ENCODE peak calls at places on chromosomes 13 and 19, in eight cellular contexts. O is Panc1; M is HepG2; N is brain microvascular endothelial cell; T is iPS DF 6.9; B is ascending aorta; S is left ventricle myocardium inferior; P is CD8-positive, alpha-beta T cell. Z is an unnamed sample.

GRCh38 chr19:28883241-28883693 is 329.7 kb downstream of the UQCRFS1 start:
- DNase-seq in M (no peak), O (no peak), P (no peak), N (no peak), S (peak), B (no peak), T (no peak), Z (peak)

GRCh38 chr19:38831142-38831605 is 420 bp downstream of the ECH1 start:
- DNase-seq in M (peak), O (no peak), N (peak), T (no peak), B (peak), S (peak), P (no peak), Z (no peak)

GRCh38 chr13:40456979-40457553 is 209.4 kb downstream of the FOXO1 start:
- DNase-seq in N (no peak), P (no peak), S (no peak), B (no peak), O (no peak), M (no peak), T (no peak), Z (no peak)

GRCh38 chr13:40660270-40660669 is 6.2 kb downstream of the FOXO1 start:
- DNase-seq in T (no peak), M (no peak), O (no peak), S (no peak), N (no peak), P (no peak), B (no peak), Z (no peak)

GRCh38 chr13:30607908-30608307 is 9.8 kb upstream of the USPL1 start:
- DNase-seq in P (peak), T (no peak), O (no peak), M (no peak), S (no peak), N (no peak), B (no peak), Z (no peak)

GRCh38 chr13:59318320-59318930 is 845.3 kb downstream of the DIAPH3 start:
- DNase-seq in P (peak), M (peak), S (peak), O (peak), N (peak), T (peak), B (no peak), Z (peak)

GRCh38 chr13:34207334-34207733 is 389.4 kb downstream of the RFC3 start:
- DNase-seq in M (no peak), S (peak), P (no peak), B (no peak), T (no peak), O (no peak), N (peak), Z (no peak)

GRCh38 chr19:15445807-15446376 is 3.9 kb downstream of the WIZ start:
- DNase-seq in S (peak), O (no peak), B (peak), N (no peak), M (no peak), P (no peak), T (no peak), Z (no peak)

GRCh38 chr13:28339419-28339818 is 155.5 kb downstream of the FLT1 start:
- DNase-seq in O (no peak), M (no peak), S (no peak), P (no peak), T (no peak), B (no peak), N (peak), Z (no peak)

GRCh38 chr13:21675095-21676007 is 4.5 kb downstream of the FGF9 start:
- DNase-seq in T (no peak), P (peak), N (no peak), B (no peak), O (no peak), M (no peak), S (peak), Z (no peak)

GRCh38 chr19:48746738-48747575 is at the start of gene IZUMO1:
- DNase-seq in B (peak), S (peak), M (no peak), O (peak), N (peak), P (peak), T (no peak), Z (peak)

GRCh38 chr19:47239610-47240296 is 8.8 kb upstream of the BBC3 start:
- DNase-seq in O (no peak), P (peak), M (no peak), S (peak), T (no peak), N (no peak), B (no peak), Z (no peak)

GRCh38 chr13:81929988-81930387 is 1589.1 kb upstream of the SPRY2 start:
- DNase-seq in M (peak), B (no peak), P (no peak), O (no peak), N (no peak), T (peak), S (no peak), Z (peak)

GRCh38 chr19:46413262-46414031 is at the start of gene CCDC8:
- DNase-seq in S (peak), P (no peak), T (peak), B (no peak), O (no peak), N (peak), M (no peak), Z (peak)

GRCh38 chr19:45939792-45940514 is 25.4 kb upstream of the NANOS2 start:
- DNase-seq in P (no peak), T (no peak), S (no peak), N (no peak), B (no peak), O (no peak), M (no peak), Z (no peak)

GRCh38 chr13:79932556-79932955 is 408.4 kb downstream of the SPRY2 start:
- DNase-seq in M (no peak), S (no peak), T (no peak), N (no peak), B (no peak), O (no peak), P (no peak), Z (no peak)

GRCh38 chr13:85528578-85529215 is 270.5 kb downstream of the SLITRK6 start:
- DNase-seq in M (no peak), O (no peak), N (peak), S (no peak), T (no peak), P (no peak), B (no peak), Z (no peak)

GRCh38 chr13:106562301-106562700 is 5.6 kb downstream of the ARGLU1 start:
- DNase-seq in N (no peak), P (no peak), B (no peak), S (no peak), M (no peak), T (no peak), O (no peak), Z (no peak)

GRCh38 chr13:30196025-30196424 is 111.3 kb downstream of the KATNAL1 start:
- DNase-seq in T (peak), N (peak), O (no peak), S (no peak), B (no peak), P (no peak), M (no peak), Z (peak)

GRCh38 chr19:42052241-42052863 is 17.7 kb downstream of the GRIK5 start:
- DNase-seq in O (no peak), M (no peak), P (no peak), B (no peak), T (no peak), N (no peak), S (no peak), Z (no peak)

GRCh38 chr13:78323040-78323439 is 280.3 kb downstream of the POU4F1 start:
- DNase-seq in P (no peak), T (no peak), N (no peak), B (no peak), M (no peak), O (no peak), S (no peak), Z (no peak)

GRCh38 chr13:51801631-51802099 is 2.3 kb downstream of the DHRS12 start:
- DNase-seq in T (no peak), B (no peak), N (no peak), S (peak), O (no peak), P (no peak), M (no peak), Z (peak)

GRCh38 chr13:21060063-21060826 is 1.1 kb downstream of the LATS2 start:
- DNase-seq in P (no peak), M (no peak), T (no peak), B (no peak), O (no peak), N (no peak), S (peak), Z (no peak)

GRCh38 chr13:90365130-90365529 is 982.4 kb upstream of the MIR17HG start:
- DNase-seq in O (no peak), P (no peak), S (no peak), B (no peak), M (no peak), N (no peak), T (no peak), Z (no peak)

GRCh38 chr19:58569191-58569942 is 3.8 kb downstream of the MZF1 start:
- DNase-seq in B (no peak), M (no peak), S (no peak), O (no peak), N (no peak), P (peak), T (no peak), Z (no peak)

GRCh38 chr13:35720690-35721554 is 244.4 kb upstream of the MAB21L1 start:
- DNase-seq in M (peak), O (peak), T (peak), P (no peak), N (peak), B (no peak), S (no peak), Z (peak)

GRCh38 chr19:15439078-15439799 is 10.5 kb downstream of the WIZ start:
- DNase-seq in B (no peak), S (no peak), O (no peak), M (no peak), P (no peak), T (no peak), N (no peak), Z (no peak)

GRCh38 chr19:46862974-46863632 is 2.3 kb downstream of the ARHGAP35 start:
- DNase-seq in S (no peak), N (no peak), B (no peak), P (no peak), O (no peak), T (no peak), M (no peak), Z (no peak)

GRCh38 chr13:100636004-100636403 is 38.6 kb downstream of the TMTC4 start:
- DNase-seq in B (no peak), T (no peak), N (no peak), O (no peak), S (no peak), P (no peak), M (no peak), Z (no peak)

GRCh38 chr19:38453596-38453995 is 20.1 kb downstream of the RYR1 start:
- DNase-seq in M (no peak), N (no peak), T (no peak), B (no peak), O (no peak), S (no peak), P (no peak), Z (no peak)

GRCh38 chr19:47066376-47067214 is 18.2 kb upstream of the TMEM160 start:
- DNase-seq in M (no peak), B (no peak), O (no peak), S (no peak), P (no peak), N (no peak), T (no peak), Z (no peak)

GRCh38 chr13:79711631-79712030 is 230.7 kb downstream of the NDFIP2 start:
- DNase-seq in B (no peak), O (no peak), M (no peak), T (no peak), N (no peak), P (no peak), S (no peak), Z (no peak)

GRCh38 chr13:100594731-100595130 is 6.1 kb upstream of the GGACT start:
- DNase-seq in P (no peak), B (no peak), T (no peak), N (no peak), S (no peak), M (peak), O (no peak), Z (peak)

GRCh38 chr19:18390075-18390909 is 4.3 kb downstream of the GDF15 start:
- DNase-seq in P (no peak), N (no peak), S (no peak), M (no peak), T (no peak), B (no peak), O (no peak), Z (no peak)

GRCh38 chr19:18391509-18392075 is 5.6 kb downstream of the GDF15 start:
- DNase-seq in P (no peak), T (no peak), M (no peak), O (no peak), S (no peak), N (no peak), B (no peak), Z (no peak)

GRCh38 chr19:18388328-18389094 is 2.6 kb downstream of the GDF15 start:
- DNase-seq in O (no peak), M (peak), T (no peak), S (peak), P (peak), N (no peak), B (no peak), Z (peak)

GRCh38 chr19:18389095-18389735 is 3.3 kb downstream of the GDF15 start:
- DNase-seq in N (no peak), B (no peak), M (no peak), S (no peak), T (no peak), P (no peak), O (no peak), Z (no peak)

DNA sequence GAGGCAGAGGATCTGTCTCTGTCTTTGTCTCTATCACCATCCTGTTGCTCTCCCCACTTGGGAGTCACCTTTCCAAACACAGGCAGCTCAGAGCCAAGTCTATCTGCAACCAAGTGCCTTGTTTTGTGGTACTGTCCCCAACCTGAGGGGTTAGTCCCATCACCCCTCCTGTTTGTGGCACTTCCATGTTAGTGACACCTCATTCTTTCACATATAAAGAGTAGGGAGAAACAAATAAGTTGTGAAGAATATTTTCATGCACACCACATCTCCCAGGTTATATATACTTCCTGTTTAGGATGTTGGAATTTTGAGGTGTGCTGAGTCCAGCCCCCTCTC is 3.7 kb downstream of the GDF15 start:
- DNase-seq in S (no peak), T (no peak), O (no peak), M (no peak), N (no peak), P (no peak), B (no peak), Z (no peak)
- H3K4me3 ChIP-seq in S (no peak), T (no peak), O (peak), M (no peak), N (no peak), P (no peak), B (no peak), Z (no peak)

DNA sequence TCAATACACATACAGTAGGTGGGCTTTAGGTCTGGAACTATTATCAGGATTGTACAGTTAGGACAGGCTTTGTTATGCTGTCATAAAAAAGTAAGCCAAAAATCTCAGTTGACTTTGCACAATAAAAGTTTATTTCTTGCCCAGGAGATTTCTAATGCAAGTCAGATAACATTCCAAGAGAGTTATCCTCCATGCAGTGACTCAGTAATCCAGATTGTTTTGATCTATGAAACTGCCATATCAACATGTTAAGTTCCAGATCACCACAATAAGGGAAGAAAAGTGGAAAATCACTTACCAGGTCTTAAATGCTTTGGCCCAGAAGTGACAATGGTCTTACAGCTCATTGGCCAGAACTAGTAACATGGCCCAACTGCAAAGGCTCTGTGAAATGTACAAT is 636.2 kb upstream of the KLF12 start:
- DNase-seq in S (no peak), T (no peak), O (no peak), M (no peak), B (no peak), N (peak), P (no peak), Z (no peak)
- H3K4me3 ChIP-seq in S (no peak), T (no peak), O (no peak), M (no peak), B (no peak), N (no peak), P (no peak), Z (no peak)

DNA sequence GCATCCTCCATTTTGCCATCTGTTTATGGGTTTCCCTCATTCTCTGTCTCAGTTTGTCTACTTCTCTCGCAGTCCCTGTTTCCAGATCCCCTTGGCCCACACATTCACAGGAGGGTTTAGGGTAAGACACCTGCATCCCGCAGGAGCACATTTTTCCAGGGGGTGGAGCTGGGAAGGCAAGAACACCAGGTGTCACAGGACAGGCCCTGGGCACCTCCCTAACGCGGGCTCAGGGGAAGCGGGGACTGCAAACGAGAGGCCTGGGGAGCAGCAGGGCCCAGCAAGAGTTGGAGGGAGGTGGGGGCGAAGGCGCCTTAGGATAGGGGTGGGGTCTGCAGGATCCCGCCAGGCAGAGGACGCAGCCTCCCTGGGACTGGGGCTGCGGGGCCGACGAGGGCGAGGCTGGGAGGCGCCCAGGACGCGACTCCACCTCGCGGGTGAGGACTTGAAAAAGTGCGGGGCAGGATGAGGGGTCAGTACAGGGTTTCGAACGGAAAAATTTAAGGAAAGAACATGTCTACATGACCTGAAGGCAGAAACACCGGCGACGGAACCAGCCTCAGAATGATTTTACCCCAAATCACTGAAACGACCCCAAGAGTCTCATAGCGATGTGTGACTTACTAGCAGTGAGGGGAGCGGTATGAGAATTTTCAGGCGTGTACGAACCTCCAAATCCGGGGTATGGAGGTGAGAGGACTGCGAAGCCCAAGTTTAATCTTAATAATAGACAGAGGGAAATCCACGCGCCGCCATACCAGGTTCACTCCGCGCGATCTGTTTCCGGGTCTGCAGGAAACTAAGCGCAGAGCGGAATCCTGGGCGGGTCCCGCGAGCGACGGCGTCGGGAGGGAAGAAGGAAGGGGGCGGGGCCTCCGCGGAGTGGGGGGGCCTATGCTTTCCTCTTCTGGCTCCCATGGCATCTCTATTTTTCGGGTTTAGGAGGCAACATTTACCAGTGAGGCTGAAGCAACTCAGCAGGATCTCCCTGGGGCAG is 7.1 kb upstream of the ERVV-2 start:
- DNase-seq in M (no peak), O (no peak), S (peak), B (no peak), T (no peak), P (no peak), N (peak), Z (peak)
- H3K4me3 ChIP-seq in M (no peak), O (no peak), S (peak), B (no peak), T (peak), P (no peak), N (peak), Z (peak)

DNA sequence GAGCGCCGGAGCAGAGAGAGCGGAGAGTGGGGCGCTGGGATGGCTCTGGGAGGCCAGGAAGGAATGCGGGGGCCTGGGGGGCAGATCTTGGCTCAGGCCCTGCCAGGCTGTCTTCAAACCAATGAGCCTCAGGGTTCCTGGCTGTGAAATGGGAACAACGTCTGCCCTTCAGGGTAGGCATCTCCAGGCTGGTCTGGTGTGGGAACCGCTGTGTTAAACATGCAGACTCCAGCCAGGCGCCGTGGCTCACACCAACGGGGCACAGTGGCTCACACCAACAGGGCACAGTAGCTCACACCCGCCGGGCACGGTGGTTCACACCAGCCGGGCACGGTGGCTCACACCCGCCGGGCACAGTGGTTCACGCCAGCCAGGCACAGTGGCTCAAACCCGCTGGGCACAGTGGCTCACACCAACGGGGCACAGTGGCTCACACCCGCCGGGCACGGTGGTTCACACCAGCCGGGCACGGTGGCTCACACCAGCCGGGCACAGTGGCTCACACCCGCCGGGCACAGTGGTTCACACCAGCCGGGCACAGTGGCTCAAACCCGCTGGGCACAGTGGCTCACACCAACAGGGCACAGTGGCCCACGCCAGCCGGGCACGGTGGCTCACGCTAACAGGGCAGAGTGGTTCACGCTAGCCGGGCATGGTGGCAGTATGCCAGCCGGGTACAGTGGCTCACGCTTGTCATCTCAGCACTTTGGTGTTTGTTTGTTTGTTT is 40.1 kb downstream of the EFNA2 start:
- DNase-seq in T (no peak), N (no peak), B (no peak), O (no peak), S (no peak), M (no peak), P (no peak), Z (no peak)
- H3K4me3 ChIP-seq in T (peak), N (peak), B (peak), O (peak), S (peak), M (peak), P (no peak), Z (peak)

GRCh38 chr19:35347171-35347929 is at the start of gene FFAR1:
- DNase-seq in T (no peak), N (no peak), B (no peak), S (no peak), O (no peak), M (no peak), P (peak), Z (no peak)
- H3K4me3 ChIP-seq in T (no peak), N (no peak), B (no peak), S (no peak), O (no peak), M (no peak), P (no peak), Z (no peak)

GRCh38 chr19:17779281-17779930 is 15.5 kb upstream of the B3GNT3 start:
- DNase-seq in T (peak), O (no peak), P (no peak), M (no peak), S (no peak), N (no peak), B (no peak), Z (peak)
- H3K4me3 ChIP-seq in T (peak), O (peak), P (no peak), M (peak), S (peak), N (no peak), B (no peak), Z (peak)

Z was measured in NT2/D1.